ENCODE peak calls at places on chromosomes 7 and 10, in ten cellular contexts. L, B, M, S, I, Q, R, O, K and D are unnamed samples.
A peak's percentile ranks its signal among the peaks of the same experiment; 100 is the strongest.

GRCh38 chr7:18834574-18835361 is 282.7 kb downstream of the TWIST1 start:
- DNase-seq in B (no peak), M (no peak), I (peak; percentile 98), S (no peak), R (no peak), L (no peak), Q (no peak), O (no peak), K (no peak), D (no peak)

GRCh38 chr10:130016095-130016494 is 52.0 kb upstream of the EBF3 start:
- DNase-seq in O (no peak), K (no peak), M (no peak), I (no peak), Q (no peak), S (no peak), R (no peak), B (no peak), L (no peak), D (no peak)

GRCh38 chr10:77603529-77603927 is 34.1 kb downstream of the KCNMA1 start:
- DNase-seq in I (no peak), B (no peak), L (peak; percentile 68), R (no peak), Q (no peak), K (no peak), S (no peak), O (peak; percentile 37), M (peak; percentile 34), D (peak; percentile 23)

GRCh38 chr7:105790996-105791395 is 85.4 kb downstream of the ATXN7L1 start:
- DNase-seq in R (no peak), S (no peak), O (no peak), L (no peak), I (no peak), K (peak; percentile 76), Q (no peak), B (no peak), M (no peak), D (no peak)

GRCh38 chr10:58044072-58044471 is 223.6 kb downstream of the IPMK start:
- DNase-seq in R (no peak), M (no peak), Q (no peak), I (no peak), O (no peak), L (no peak), B (no peak), K (no peak), S (no peak), D (no peak)

GRCh38 chr10:29403208-29403607 is 114.3 kb downstream of the LYZL1 start:
- DNase-seq in R (no peak), B (no peak), I (no peak), M (no peak), S (no peak), O (no peak), Q (no peak), K (no peak), L (no peak), D (no peak)

GRCh38 chr10:22379059-22379458 is 33.8 kb downstream of the SPAG6 start:
- DNase-seq in B (no peak), R (no peak), L (no peak), S (no peak), I (no peak), K (no peak), O (no peak), Q (no peak), M (no peak), D (no peak)

GRCh38 chr7:67364441-67365017 is 367.9 kb downstream of the TYW1 start:
- DNase-seq in M (no peak), K (no peak), Q (no peak), O (no peak), I (no peak), B (no peak), S (no peak), R (no peak), L (no peak), D (peak; percentile 79)

DNA sequence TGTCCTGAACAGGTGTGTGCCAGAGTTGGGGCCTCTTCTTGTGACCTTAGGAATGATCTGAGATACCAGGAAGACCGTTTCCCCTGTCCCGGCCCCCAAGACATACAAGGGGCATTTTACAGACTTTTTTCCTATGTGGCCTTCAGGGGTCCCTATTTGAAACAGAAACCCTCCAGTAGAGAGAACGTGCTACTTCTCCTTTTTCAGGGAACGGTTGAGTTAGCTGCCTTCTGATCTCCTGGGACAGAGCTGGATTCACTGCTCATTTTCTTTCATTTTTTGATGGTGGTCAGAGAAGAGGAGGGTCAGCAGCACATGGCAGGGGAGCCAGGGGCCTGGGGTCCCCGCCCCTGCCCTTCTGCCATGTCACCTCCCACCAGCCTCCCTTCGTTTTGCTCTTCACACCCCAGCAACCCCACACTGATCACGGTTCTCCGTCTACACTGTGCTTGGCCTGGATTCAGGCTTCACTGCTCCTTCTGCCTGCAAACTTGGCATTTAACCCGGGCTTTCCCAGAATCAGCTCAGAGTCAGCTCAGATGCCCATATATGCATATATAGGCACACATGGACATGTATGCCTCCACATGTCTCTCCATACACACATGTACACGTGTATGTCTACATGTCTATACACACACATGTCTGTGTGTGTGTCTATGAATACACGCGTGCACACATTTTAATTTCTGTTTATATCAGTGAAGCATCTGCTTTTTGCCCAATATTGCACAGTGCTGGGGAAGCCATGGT is 138.0 kb upstream of the BTBD16 start:
- DNase-seq in I (no peak), K (no peak), L (no peak), Q (no peak), M (no peak), O (no peak), R (no peak), S (no peak), B (no peak), D (no peak)
- TF ChIP-seq POLR2AphosphoS5 in I (no peak), K (no peak), L (no peak), Q (no peak), M (no peak), O (no peak), R (no peak), S (no peak), B (no peak), D (no peak)

GRCh38 chr7:38317457-38318037 is 44.1 kb upstream of the TARP start:
- DNase-seq in B (no peak), I (no peak), M (no peak), K (no peak), O (no peak), R (no peak), L (no peak), S (peak; percentile 78), Q (no peak), D (no peak)

GRCh38 chr7:38318241-38318640 is 44.8 kb upstream of the TARP start:
- DNase-seq in Q (no peak), O (no peak), S (no peak), L (no peak), B (no peak), M (no peak), R (no peak), K (no peak), I (no peak), D (no peak)

GRCh38 chr7:38316733-38317360 is 43.4 kb upstream of the TARP start:
- DNase-seq in L (no peak), S (no peak), R (no peak), K (no peak), M (no peak), O (no peak), I (no peak), Q (no peak), B (no peak), D (no peak)

GRCh38 chr7:38319873-38320272 is 46.4 kb upstream of the TARP start:
- DNase-seq in S (no peak), O (no peak), K (no peak), I (no peak), M (no peak), L (no peak), B (no peak), Q (no peak), R (no peak), D (no peak)

GRCh38 chr7:38318803-38319416 is 45.5 kb upstream of the TARP start:
- DNase-seq in B (peak; percentile 23), R (peak; percentile 35), S (no peak), I (peak; percentile 10), M (peak; percentile 67), O (no peak), Q (peak; percentile 34), K (peak; percentile 40), L (peak; percentile 27), D (no peak)
- TF ChIP-seq POLR2AphosphoS5 in B (no peak), R (no peak), S (no peak), I (no peak), M (no peak), O (peak; percentile 26), Q (no peak), K (no peak), L (no peak), D (no peak)

GRCh38 chr10:104824378-104825006 is 183.4 kb downstream of the SORCS3 start:
- DNase-seq in O (peak; percentile 26), S (no peak), L (no peak), M (no peak), Q (no peak), I (peak; percentile 1), B (no peak), K (peak; percentile 22), R (no peak), D (no peak)

GRCh38 chr10:104816501-104816900 is 175.4 kb downstream of the SORCS3 start:
- DNase-seq in I (no peak), M (no peak), S (no peak), B (no peak), O (no peak), Q (no peak), L (no peak), R (no peak), K (no peak), D (no peak)

GRCh38 chr10:104822088-104822487 is 181.0 kb downstream of the SORCS3 start:
- DNase-seq in S (no peak), L (no peak), R (no peak), M (no peak), B (no peak), O (no peak), K (no peak), Q (no peak), I (no peak), D (no peak)

DNA sequence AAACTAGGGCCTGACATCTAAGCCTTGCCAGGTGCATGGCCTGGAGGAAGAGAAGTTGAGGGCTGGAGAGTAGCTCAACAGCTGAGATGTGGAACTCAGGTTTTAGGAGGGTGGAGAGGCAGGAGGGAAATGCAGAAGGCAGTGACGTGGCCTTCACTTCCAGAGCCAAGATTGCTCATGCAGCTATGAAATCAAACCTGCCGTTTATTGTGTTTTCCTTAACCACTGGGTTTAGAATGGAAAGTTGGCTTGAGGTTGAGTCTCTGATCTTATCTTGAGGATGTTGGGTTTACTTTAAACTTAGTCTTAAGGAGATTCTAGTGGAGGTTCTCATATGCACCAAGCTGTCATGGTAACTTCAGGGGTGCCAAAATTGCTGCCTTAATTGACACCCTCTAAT is 178.6 kb downstream of the SORCS3 start:
- DNase-seq in O (no peak), S (no peak), Q (no peak), M (no peak), R (no peak), I (no peak), L (no peak), K (no peak), B (no peak), D (no peak)
- TF ChIP-seq POLR2AphosphoS5 in O (no peak), S (no peak), Q (no peak), M (no peak), R (no peak), I (no peak), L (no peak), K (no peak), B (no peak), D (no peak)

DNA sequence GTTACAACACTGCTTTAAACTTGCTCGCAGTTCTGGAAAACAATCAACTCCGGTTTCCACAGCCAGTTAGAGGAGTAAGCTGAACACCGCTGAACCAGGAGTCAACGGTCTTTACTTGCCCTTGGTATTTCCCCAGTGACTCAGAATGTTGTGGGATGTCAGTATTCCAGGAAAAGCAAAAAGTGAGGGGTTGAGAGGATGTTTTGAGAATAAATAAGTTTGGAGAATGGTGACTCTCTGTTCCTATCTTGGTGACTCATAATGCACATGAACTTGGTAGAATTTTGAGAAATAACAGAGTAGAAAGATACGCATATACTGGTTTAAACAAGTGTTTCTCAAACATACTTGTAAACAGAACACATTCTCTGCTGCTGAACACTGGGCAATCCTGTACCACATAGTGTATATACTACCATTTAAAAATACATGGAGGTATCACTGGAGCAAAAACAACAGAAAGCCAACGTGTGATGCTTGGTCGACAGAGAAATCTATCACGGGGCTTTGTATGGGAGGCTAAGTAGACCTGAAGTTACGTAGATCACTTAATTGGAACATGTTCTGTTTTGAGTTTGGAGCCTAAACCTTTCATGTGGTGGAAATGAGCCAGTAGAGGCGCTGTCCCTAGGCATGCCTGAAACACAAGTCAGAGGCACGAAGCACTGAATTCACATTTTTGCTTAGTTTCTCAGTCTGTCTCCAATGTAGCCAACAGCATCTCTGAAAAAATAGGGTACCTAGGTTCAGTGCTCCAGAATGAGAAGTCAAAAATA is 534.3 kb downstream of the PARD3 start:
- DNase-seq in L (no peak), R (no peak), B (peak; percentile 29), O (no peak), Q (no peak), K (no peak), S (no peak), M (no peak), I (no peak), D (no peak)
- TF ChIP-seq POLR2AphosphoS5 in L (peak; percentile 15), R (no peak), B (no peak), O (peak; percentile 88), Q (no peak), K (no peak), S (no peak), M (peak; percentile 36), I (no peak), D (peak; percentile 54)